ENCODE peak calls at places on chromosomes 12 and 14, in seven cellular contexts. J is GM23248; G is heart left ventricle; C is CD4-positive, alpha-beta memory T cell; R is small intestine; V is endodermal cell; Q is lung. I is an unnamed sample.
A peak's percentile ranks its signal among the peaks of the same experiment; 100 is the strongest.

GRCh38 chr12:55789171-55789570 is 28.4 kb downstream of the SARNP start:
- DNase-seq in G (no peak), V (no peak), C (no peak), J (no peak), R (no peak), Q (no peak), I (no peak)

GRCh38 chr12:80698266-80698665 is 9.2 kb upstream of the MYF6 start:
- DNase-seq in C (no peak), V (no peak), Q (no peak), R (no peak), J (peak; percentile 18), G (no peak), I (no peak)

GRCh38 chr12:124386661-124387509 is 92.0 kb downstream of the RFLNA start:
- DNase-seq in J (peak; percentile 66), C (no peak), Q (no peak), G (peak; percentile 82), V (no peak), R (no peak), I (no peak)

GRCh38 chr12:120077260-120077659 is 39.3 kb downstream of the RAB35 start:
- DNase-seq in G (no peak), Q (no peak), C (no peak), R (no peak), J (no peak), V (peak; percentile 18), I (no peak)

GRCh38 chr12:90712671-90713070 is 242.3 kb downstream of the CCER1 start:
- DNase-seq in V (no peak), Q (no peak), R (peak; percentile 6), J (no peak), C (no peak), G (no peak), I (no peak)

GRCh38 chr12:7060353-7060954 is at the start of gene C1S:
- DNase-seq in G (peak; percentile 73), J (peak; percentile 98), V (peak; percentile 89), Q (peak; percentile 78), C (no peak), R (peak; percentile 14), I (peak; percentile 80)

GRCh38 chr14:95564060-95564459 is 29.2 kb downstream of the GLRX5 start:
- DNase-seq in V (peak; percentile 39), R (no peak), C (no peak), J (peak; percentile 58), Q (no peak), G (peak; percentile 66), I (peak; percentile 24)

GRCh38 chr12:29073631-29074239 is 75.3 kb upstream of the FAR2 start:
- DNase-seq in J (peak; percentile 76), R (peak; percentile 70), Q (no peak), C (peak; percentile 47), G (no peak), V (peak; percentile 46), I (peak; percentile 25)

GRCh38 chr12:100927825-100928224 is 133.2 kb downstream of the ANO4 start:
- DNase-seq in Q (no peak), C (no peak), J (peak; percentile 91), G (no peak), R (no peak), V (no peak), I (no peak)

GRCh38 chr12:26573212-26573909 is 259.6 kb downstream of the ITPR2 start:
- DNase-seq in Q (no peak), R (no peak), C (no peak), J (no peak), G (no peak), V (peak; percentile 57), I (no peak)

GRCh38 chr14:94004015-94004414 is 6.9 kb downstream of the CCDC197 start:
- DNase-seq in G (no peak), V (no peak), C (no peak), J (no peak), Q (no peak), R (no peak), I (no peak)

GRCh38 chr14:35085441-35085840 is 36.3 kb downstream of the PPP2R3C start:
- DNase-seq in C (no peak), G (no peak), V (no peak), Q (no peak), R (no peak), J (no peak), I (no peak)

GRCh38 chr12:56657416-56658379 is 11.9 kb upstream of the ATP5F1B start:
- DNase-seq in V (peak; percentile 36), G (no peak), C (no peak), R (no peak), J (no peak), Q (no peak), I (no peak)

GRCh38 chr12:95922231-95922630 is 20.2 kb downstream of the CCDC38 start:
- DNase-seq in G (no peak), Q (no peak), R (no peak), J (peak; percentile 89), V (no peak), C (no peak), I (no peak)

GRCh38 chr12:118055144-118055557 is 5.8 kb downstream of the WSB2 start:
- DNase-seq in C (peak; percentile 68), G (no peak), R (peak; percentile 41), Q (peak; percentile 54), V (peak; percentile 89), J (peak; percentile 54), I (peak; percentile 49)

GRCh38 chr14:57848353-57848752 is 17.5 kb downstream of the SLC35F4 start:
- DNase-seq in R (no peak), V (no peak), C (no peak), G (no peak), J (peak; percentile 83), Q (no peak), I (no peak)

GRCh38 chr14:52455291-52456088 is 96.8 kb downstream of the TXNDC16 start:
- DNase-seq in Q (no peak), C (no peak), V (no peak), G (no peak), J (peak; percentile 71), R (no peak), I (no peak)

GRCh38 chr14:93103392-93104080 is 12.2 kb downstream of the ITPK1 start:
- DNase-seq in C (peak; percentile 55), V (no peak), Q (peak; percentile 51), J (peak; percentile 30), R (peak; percentile 95), G (no peak), I (no peak)

GRCh38 chr14:57754558-57754957 is 111.3 kb downstream of the SLC35F4 start:
- DNase-seq in G (no peak), Q (no peak), J (no peak), R (no peak), C (no peak), V (no peak), I (no peak)

GRCh38 chr12:91704446-91704845 is 441.2 kb downstream of the BTG1 start:
- DNase-seq in R (no peak), C (no peak), G (no peak), Q (no peak), V (no peak), J (peak; percentile 13), I (peak; percentile 4)

GRCh38 chr12:31105668-31106067 is 32.0 kb downstream of the DDX11 start:
- DNase-seq in C (no peak), V (peak; percentile 46), R (no peak), Q (no peak), J (no peak), G (no peak), I (no peak)

GRCh38 chr14:91751719-91752118 is 19.8 kb upstream of the CATSPERB start:
- DNase-seq in J (no peak), G (no peak), R (no peak), C (no peak), Q (no peak), V (no peak), I (no peak)

GRCh38 chr12:85805654-85806053 is 30.6 kb downstream of the RASSF9 start:
- DNase-seq in R (no peak), G (no peak), V (no peak), C (no peak), J (peak; percentile 89), Q (no peak), I (no peak)

GRCh38 chr12:112233242-112233641 is 107.9 kb downstream of the TRAFD1 start:
- DNase-seq in J (no peak), G (no peak), Q (no peak), R (no peak), C (no peak), V (no peak), I (no peak)

GRCh38 chr12:117279606-117280005 is 81.8 kb downstream of the NOS1 start:
- DNase-seq in V (peak; percentile 85), R (no peak), C (no peak), J (no peak), Q (no peak), G (no peak), I (no peak)

DNA sequence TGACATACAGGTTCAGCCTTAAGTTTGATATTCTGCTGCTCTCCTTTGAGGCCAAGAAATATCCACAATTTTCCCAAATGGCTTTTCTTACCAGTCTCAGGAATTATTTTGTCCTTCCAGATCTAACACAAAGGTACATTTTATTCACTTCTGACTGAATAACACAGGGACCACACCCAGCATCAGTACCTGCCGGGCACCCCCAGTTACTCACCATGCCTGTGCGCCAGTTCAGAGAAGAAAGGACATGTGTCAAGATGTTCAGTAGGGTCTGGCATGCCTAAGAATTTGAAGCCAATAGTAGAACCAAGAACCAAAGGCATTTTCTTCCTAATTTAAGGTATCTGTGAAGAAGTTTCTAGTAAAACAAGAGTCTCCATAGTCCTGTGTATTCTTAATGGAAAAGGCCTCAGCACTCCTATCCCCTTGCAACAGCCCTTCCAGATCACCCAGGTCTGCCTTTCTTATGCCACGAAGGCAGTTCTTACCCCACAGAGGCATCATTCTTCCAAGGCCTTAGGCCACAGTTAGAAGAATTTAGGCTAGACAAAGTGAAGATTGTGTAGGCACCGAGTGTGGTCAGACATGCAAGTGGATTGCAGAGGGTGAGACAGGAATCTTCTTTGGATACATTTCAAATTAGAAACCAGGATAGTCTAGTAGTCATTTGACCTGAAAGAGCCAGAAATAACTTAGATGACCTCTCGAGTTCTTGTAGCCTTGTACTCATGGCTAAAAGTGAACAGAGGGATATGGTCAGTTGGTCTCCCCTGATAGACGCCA is 140.1 kb upstream of the HIF1A start:
- DNase-seq in Q (no peak), V (peak; percentile 13), C (no peak), R (no peak), J (peak; percentile 74), G (no peak), I (no peak)
- H3K27ac ChIP-seq in Q (no peak overlapping the region), V (no peak overlapping the region), C (no peak overlapping the region), R (no peak overlapping the region), J (peak overlapping the region; percentile 98), G (no peak overlapping the region), I (no peak overlapping the region)

GRCh38 chr14:101835166-101835557 is 73.7 kb downstream of the PPP2R5C start:
- DNase-seq in G (no peak), R (no peak), Q (no peak), V (no peak), J (peak; percentile 41), C (no peak), I (no peak)
- H3K4me1 ChIP-seq in G (peaks cover 85% of the 10 kb centered on the region), R (no peaks in the 10 kb centered on the region), Q (peaks cover 13% of the 10 kb centered on the region), V (peaks cover 10% of the 10 kb centered on the region), J (peaks cover 22% of the 10 kb centered on the region), C (peaks cover 100% of the 10 kb centered on the region), I (peaks cover 95% of the 10 kb centered on the region)

GRCh38 chr12:68614105-68614679 is 3.5 kb downstream of the RAP1B start:
- DNase-seq in Q (no peak), J (no peak), R (no peak), V (no peak), C (no peak), G (no peak), I (no peak)
- H3K27ac ChIP-seq in Q (no peak overlapping the region), J (peak overlapping the region; percentile 16), R (no peak overlapping the region), V (no peak overlapping the region), C (peak overlapping the region; percentile 88), G (no peak overlapping the region), I (no peak overlapping the region)

DNA sequence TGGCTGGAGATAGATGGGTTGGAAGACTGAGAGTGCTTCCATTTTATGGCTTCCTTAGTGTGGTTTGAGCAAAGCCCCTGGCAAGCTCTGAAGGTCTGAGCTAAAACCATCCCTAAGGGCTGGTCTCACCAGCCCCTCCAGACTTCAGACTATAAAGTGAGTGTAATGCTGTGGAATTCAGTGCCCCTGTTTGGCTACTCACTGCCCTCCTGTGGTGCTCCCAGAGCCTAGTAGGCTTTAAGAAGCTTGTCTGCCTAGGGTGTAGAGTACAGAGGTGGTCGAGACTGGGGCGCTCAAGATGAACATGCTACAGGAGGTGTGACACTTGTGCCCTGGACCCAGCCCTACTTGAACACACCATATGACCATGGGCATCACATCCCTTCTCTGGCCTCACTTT is 246.7 kb upstream of the FKBP4 start:
- DNase-seq in J (no peak), Q (no peak), V (no peak), R (no peak), C (no peak), G (no peak), I (no peak)
- H3K4me1 ChIP-seq in J (no peaks in the 10 kb centered on the region), Q (peaks cover 2% of the 10 kb centered on the region), V (no peaks in the 10 kb centered on the region), R (no peaks in the 10 kb centered on the region), C (no peaks in the 10 kb centered on the region), G (peaks cover 40% of the 10 kb centered on the region), I (peaks cover 12% of the 10 kb centered on the region)